ENCODE peak calls at places on chromosomes 5 and 9, in nine cellular contexts. E is stimulated activated CD8-positive, alpha-beta memory T cell treated with anti-CD3 and anti-CD28 coated beads, Interleukin-4, amount 100 ng/mL, for 4 hours; G is MM.1S; U is GM13976; D is fibroblast of mammary gland; B is KBM-7; N is activated T-cell treated with anti-CD3 and anti-CD28 coated beads, Interleukin-2, amount 50 U/mL, for 1 hour; K is activated effector memory CD4-positive, alpha-beta T cell treated with anti-CD3 and anti-CD28 coated beads, Interleukin-2, amount 50 U/mL, for 16 hours; R is nephron progenitor cell. S is an unnamed sample.

GRCh38 chr5:37710965-37711364 is 128.9 kb downstream of the GDNF start:
- DNase-seq in E (no peak), G (no peak), U (no peak), D (peak; percentile 40), B (no peak), N (no peak), K (no peak), R (no peak), S (no peak)

GRCh38 chr5:172266071-172266675 is 17.4 kb downstream of the UBTD2 start:
- DNase-seq in E (no peak), G (no peak), U (no peak), D (no peak), B (peak; percentile 39), N (no peak), K (no peak), R (no peak), S (no peak)

GRCh38 chr5:154652746-154653417 is 102.3 kb upstream of the LARP1 start:
- DNase-seq in E (no peak), G (no peak), U (no peak), D (no peak), B (peak; percentile 32), N (no peak), K (peak; percentile 25), R (no peak), S (no peak)

GRCh38 chr9:37324691-37325490 is 97.6 kb upstream of the GRHPR start:
- DNase-seq in E (no peak), G (no peak), U (no peak), D (no peak), B (peak; percentile 74), N (no peak), K (no peak), R (no peak), S (peak; percentile 46)

GRCh38 chr5:150321784-150322183 is 19.1 kb upstream of the ARSI start:
- DNase-seq in E (no peak), G (no peak), U (no peak), D (peak; percentile 29), B (no peak), N (no peak), K (no peak), R (no peak), S (no peak)

GRCh38 chr9:21813575-21814473 is 11.4 kb downstream of the MTAP start:
- DNase-seq in E (peak; percentile 20), G (peak; percentile 63), U (peak; percentile 56), D (peak; percentile 88), B (peak; percentile 81), N (peak; percentile 35), K (peak; percentile 80), R (peak; percentile 45), S (peak; percentile 86)

GRCh38 chr5:1468247-1468612 is 23.0 kb upstream of the SLC6A3 start:
- DNase-seq in E (no peak), G (no peak), U (no peak), D (peak; percentile 9), B (peak; percentile 25), N (peak; percentile 40), K (peak; percentile 66), R (peak; percentile 58), S (no peak)

GRCh38 chr9:107698779-107699564 is 209.4 kb upstream of the KLF4 start:
- DNase-seq in E (no peak), G (no peak), U (no peak), D (no peak), B (no peak), N (no peak), K (no peak), R (no peak), S (no peak)

GRCh38 chr5:644509-644908 is 32.4 kb downstream of the CEP72 start:
- DNase-seq in E (no peak), G (no peak), U (no peak), D (no peak), B (no peak), N (no peak), K (no peak), R (no peak), S (no peak)

GRCh38 chr5:74579215-74579614 is 61.3 kb downstream of the ENC1 start:
- DNase-seq in E (peak; percentile 5), G (peak; percentile 84), U (peak; percentile 45), D (no peak), B (peak; percentile 4), N (peak; percentile 32), K (peak; percentile 85), R (no peak), S (peak; percentile 95)

GRCh38 chr5:19104963-19105362 is 883.0 kb downstream of the CDH18 start:
- DNase-seq in E (no peak), G (no peak), U (no peak), D (no peak), B (no peak), N (no peak), K (no peak), R (no peak), S (no peak)

GRCh38 chr5:96354237-96354636 is 78.8 kb downstream of the PCSK1 start:
- DNase-seq in E (no peak), G (no peak), U (no peak), D (no peak), B (no peak), N (no peak), K (no peak), R (no peak), S (no peak)

GRCh38 chr5:68450245-68450852 is 234.8 kb downstream of the PIK3R1 start:
- DNase-seq in E (no peak), G (no peak), U (no peak), D (peak; percentile 29), B (no peak), N (no peak), K (no peak), R (no peak), S (no peak)

GRCh38 chr5:38692346-38692745 is 135.9 kb upstream of the LIFR start:
- DNase-seq in E (no peak), G (no peak), U (no peak), D (no peak), B (no peak), N (no peak), K (no peak), R (no peak), S (no peak)

GRCh38 chr9:135724186-135724797 is 22.3 kb downstream of the KCNT1 start:
- DNase-seq in E (no peak), G (no peak), U (no peak), D (no peak), B (no peak), N (no peak), K (no peak), R (no peak), S (no peak)

GRCh38 chr5:12316812-12317211 is 412.6 kb upstream of the CTNND2 start:
- DNase-seq in E (no peak), G (no peak), U (no peak), D (no peak), B (no peak), N (no peak), K (no peak), R (no peak), S (no peak)

GRCh38 chr5:759111-759741 is 25.3 kb downstream of the ZDHHC11B start:
- DNase-seq in E (no peak), G (no peak), U (peak; percentile 47), D (peak; percentile 3), B (no peak), N (peak; percentile 65), K (peak; percentile 89), R (no peak), S (no peak)

GRCh38 chr9:36530224-36530623 is 42.5 kb upstream of the MELK start:
- DNase-seq in E (no peak), G (no peak), U (no peak), D (no peak), B (no peak), N (no peak), K (no peak), R (no peak), S (no peak)

GRCh38 chr9:93126825-93127368 is 7.2 kb downstream of the NINJ1 start:
- DNase-seq in E (no peak), G (no peak), U (no peak), D (no peak), B (peak; percentile 28), N (peak; percentile 20), K (peak; percentile 61), R (peak; percentile 51), S (no peak)

GRCh38 chr5:50958852-50959457 is 292.5 kb downstream of the PARP8 start:
- DNase-seq in E (no peak), G (peak; percentile 61), U (no peak), D (peak; percentile 33), B (peak; percentile 48), N (no peak), K (no peak), R (peak; percentile 29), S (peak; percentile 42)

GRCh38 chr5:93303291-93303691 is 277.7 kb downstream of the NR2F1-AS1 start:
- DNase-seq in E (no peak), G (no peak), U (no peak), D (no peak), B (no peak), N (no peak), K (no peak), R (no peak), S (no peak)

GRCh38 chr9:65404232-65405006 is 119.4 kb upstream of the FOXD4L5 start:
- DNase-seq in E (no peak), G (no peak), U (no peak), D (no peak), B (no peak), N (no peak), K (peak; percentile 52), R (no peak), S (no peak)

GRCh38 chr5:437281-437771 is 5.7 kb upstream of the EXOC3 start:
- DNase-seq in E (no peak), G (no peak), U (no peak), D (no peak), B (no peak), N (no peak), K (peak; percentile 46), R (no peak), S (no peak)

GRCh38 chr9:33471361-33471760 is 2.4 kb downstream of the NOL6 start:
- DNase-seq in E (no peak), G (no peak), U (no peak), D (no peak), B (no peak), N (no peak), K (no peak), R (no peak), S (no peak)

GRCh38 chr9:131624636-131625241 is 79.4 kb downstream of the PRRT1B start:
- DNase-seq in E (no peak), G (no peak), U (no peak), D (peak; percentile 27), B (no peak), N (no peak), K (no peak), R (no peak), S (no peak)

S was measured in GM12865.